ENCODE peak calls at places on chromosomes 16 and 17, in four cellular contexts. J is transverse colon, L is fibroblast of gingiva, V is NCI-H1694 treated with DMSO at 0.1 percent for 48 hours. G is an unnamed sample.

GRCh38 chr17:12730931-12731521 is 58.3 kb upstream of the ARHGAP44 start:
- DNase-seq in V (no peak), J (peak), L (peak), G (peak)

GRCh38 chr17:47423406-47424295 is 99.9 kb downstream of the EFCAB13 start:
- DNase-seq in L (no peak), V (no peak), J (peak), G (no peak)

GRCh38 chr16:10846213-10846998 is 27.8 kb upstream of the TVP23A start:
- DNase-seq in J (no peak), V (no peak), L (no peak), G (no peak)

GRCh38 chr17:71455219-71455618 is 665.6 kb upstream of the SOX9 start:
- DNase-seq in V (no peak), L (no peak), J (no peak), G (no peak)

GRCh38 chr17:2899911-2900310 is 103.7 kb downstream of the RAP1GAP2 start:
- DNase-seq in L (no peak), V (no peak), J (peak), G (no peak)

GRCh38 chr16:28304214-28304613 is 11.9 kb downstream of the SBK1 start:
- DNase-seq in V (no peak), L (no peak), J (no peak), G (no peak)

GRCh38 chr17:59417452-59417851 is 86.0 kb downstream of the YPEL2 start:
- DNase-seq in J (no peak), L (no peak), V (no peak), G (no peak)

GRCh38 chr16:68486671-68487495 is 38.6 kb upstream of the SMPD3 start:
- DNase-seq in V (no peak), J (peak), L (no peak), G (no peak)

GRCh38 chr16:46862555-46863447 is 21.4 kb upstream of the GPT2 start:
- DNase-seq in L (no peak), J (no peak), V (no peak), G (no peak)

GRCh38 chr16:68529931-68530667 is 9.0 kb upstream of the ZFP90 start:
- DNase-seq in V (peak), J (peak), L (peak), G (peak)

GRCh38 chr17:6479626-6480324 is 35.5 kb downstream of the PIMREG start:
- DNase-seq in J (no peak), L (no peak), V (no peak), G (peak)

GRCh38 chr17:5418858-5419355 is 555 bp downstream of the NUP88 start:
- DNase-seq in V (peak), L (peak), J (peak), G (peak)

GRCh38 chr17:59441459-59442096 is 110.1 kb downstream of the YPEL2 start:
- DNase-seq in L (no peak), J (no peak), V (no peak), G (no peak)

GRCh38 chr17:47621293-47622178 is 28.2 kb upstream of the KPNB1 start:
- DNase-seq in L (peak), J (no peak), V (no peak), G (peak)

GRCh38 chr16:68072038-68072695 is 13.0 kb upstream of the NFATC3 start:
- DNase-seq in L (peak), V (no peak), J (peak), G (no peak)

GRCh38 chr16:47143677-47144558 is at the start of gene NETO2:
- DNase-seq in V (peak), J (peak), L (peak), G (peak)

GRCh38 chr17:61161615-61162134 is 238.0 kb upstream of the TBX2 start:
- DNase-seq in V (no peak), J (no peak), L (no peak), G (no peak)

GRCh38 chr17:17860761-17861107 is 23.9 kb upstream of the SREBF1 start:
- DNase-seq in V (no peak), J (no peak), L (no peak), G (no peak)

GRCh38 chr16:12497558-12497957 is 306.1 kb downstream of the CPPED1 start:
- DNase-seq in J (no peak), V (no peak), L (no peak), G (no peak)

GRCh38 chr17:9684955-9685621 is 39.8 kb downstream of the USP43 start:
- DNase-seq in J (no peak), V (no peak), L (no peak), G (no peak)

GRCh38 chr17:57050303-57050702 is 34.7 kb upstream of the AKAP1 start:
- DNase-seq in J (no peak), V (no peak), L (no peak), G (peak)

GRCh38 chr17:4858880-4859260 is 25.7 kb downstream of the MINK1 start:
- DNase-seq in L (no peak), J (peak), V (no peak), G (peak)

GRCh38 chr16:66979011-66979717 is 9.2 kb upstream of the CES4A start:
- DNase-seq in J (no peak), L (no peak), V (no peak), G (no peak)

GRCh38 chr16:67284699-67285646 is 5.6 kb downstream of the PLEKHG4 start:
- DNase-seq in V (no peak), L (no peak), J (peak), G (peak)

GRCh38 chr17:33241390-33241789 is 51.7 kb downstream of the ASIC2 start:
- DNase-seq in L (no peak), J (no peak), V (no peak), G (no peak)

GRCh38 chr16:13780406-13780805 is 139.5 kb upstream of the ERCC4 start:
- DNase-seq in J (no peak), V (no peak), L (no peak), G (no peak)

GRCh38 chr17:44071772-44072171 is 1.2 kb downstream of the G6PC3 start:
- DNase-seq in J (no peak), V (no peak), L (no peak), G (no peak)

GRCh38 chr16:10637337-10638037 is 57.1 kb upstream of the EMP2 start:
- DNase-seq in J (no peak), L (no peak), V (no peak), G (no peak)

GRCh38 chr17:44916781-44917241 is 1.5 kb upstream of the GFAP start:
- DNase-seq in V (no peak), L (peak), J (peak), G (peak)

GRCh38 chr16:50308237-50308965 is 42.0 kb downstream of the ADCY7 start:
- DNase-seq in V (no peak), J (no peak), L (no peak), G (no peak)

GRCh38 chr17:28306954-28307401 is 12.0 kb upstream of the TMEM97 start:
- DNase-seq in L (no peak), J (no peak), V (no peak), G (no peak)

GRCh38 chr17:7080445-7081041 is 492 bp upstream of the CLEC10A start:
- DNase-seq in J (no peak), L (no peak), V (no peak), G (peak)

GRCh38 chr17:17749921-17750320 is 68.7 kb downstream of the RAI1 start:
- DNase-seq in V (peak), L (peak), J (peak), G (peak)

GRCh38 chr16:51151435-51151950 is 423 bp upstream of the SALL1 start:
- DNase-seq in J (peak), V (peak), L (peak), G (no peak)

GRCh38 chr17:39633570-39634183 is 3.3 kb upstream of the STARD3 start:
- DNase-seq in L (no peak), J (no peak), V (no peak), G (no peak)

GRCh38 chr17:19372439-19372838 is 5.9 kb upstream of the MAPK7 start:
- DNase-seq in J (no peak), L (no peak), V (no peak), G (no peak)

GRCh38 chr16:64092284-64092683 is 1029.6 kb downstream of the CDH11 start:
- DNase-seq in V (no peak), L (no peak), J (no peak), G (no peak)

GRCh38 chr16:4936991-4937781 is at the start of gene PPL:
- DNase-seq in J (peak), L (no peak), V (no peak), G (peak)